ENCODE peak calls at places on chromosomes 12 and 14, in ten cellular contexts. Q is astrocyte, Y is heart right ventricle, X is HepG2, E is stomach, T is osteoblast, M is SK-N-SH, A is ascending aorta, G is ovary, S is uterus. P is an unnamed sample. For H3K4me1, the result is how much of the 10 kb centered on the place peaks cover.

GRCh38 chr12:100234591-100235304 is 32.1 kb downstream of the DEPDC4 start:
- DNase-seq in Q (peak), Y (no peak), X (peak), E (no peak), T (peak), M (peak), A (no peak), G (no peak), S (no peak), P (peak)

GRCh38 chr12:119594772-119595445 is 1.3 kb downstream of the TMEM233 start:
- DNase-seq in Q (peak), Y (peak), X (no peak), E (no peak), T (peak), M (peak), A (no peak), G (no peak), S (no peak), P (no peak)

GRCh38 chr14:71533396-71533795 is 398.8 kb upstream of the RGS6 start:
- DNase-seq in Q (peak), Y (no peak), X (no peak), E (no peak), T (peak), M (no peak), A (no peak), G (no peak), S (no peak), P (peak)

GRCh38 chr12:2776129-2776806 is 18.5 kb upstream of the FKBP4 start:
- DNase-seq in Q (no peak), Y (no peak), X (no peak), E (no peak), T (no peak), M (no peak), A (no peak), G (no peak), S (no peak), P (no peak)

GRCh38 chr12:45235087-45236025 is 19.5 kb downstream of the ANO6 start:
- DNase-seq in Q (peak), Y (no peak), X (peak), E (no peak), T (no peak), M (no peak), A (peak), G (peak), S (peak), P (peak)

GRCh38 chr14:85280074-85280473 is 249.9 kb upstream of the FLRT2 start:
- DNase-seq in Q (peak), Y (no peak), X (no peak), E (no peak), T (no peak), M (no peak), A (no peak), G (no peak), S (no peak), P (no peak)

GRCh38 chr12:132955933-132956725 is at the start of gene ZNF605:
- DNase-seq in Q (peak), Y (peak), X (peak), E (peak), T (peak), M (peak), A (peak), G (peak), S (peak), P (peak)

GRCh38 chr12:57148469-57149308 is 1.3 kb upstream of the LRP1-AS start:
- DNase-seq in Q (no peak), Y (peak), X (peak), E (peak), T (peak), M (no peak), A (peak), G (peak), S (peak), P (peak)

GRCh38 chr14:22545842-22546721 is 42.9 kb downstream of the DAD1 start:
- DNase-seq in Q (peak), Y (no peak), X (no peak), E (no peak), T (peak), M (no peak), A (peak), G (no peak), S (peak), P (peak)

GRCh38 chr12:121590476-121591143 is 9.8 kb upstream of the KDM2B start:
- DNase-seq in Q (peak), Y (no peak), X (peak), E (no peak), T (peak), M (no peak), A (no peak), G (no peak), S (peak), P (no peak)

GRCh38 chr14:75566752-75567151 is 11.7 kb upstream of the FLVCR2 start:
- DNase-seq in Q (no peak), Y (no peak), X (no peak), E (no peak), T (no peak), M (no peak), A (no peak), G (no peak), S (no peak), P (no peak)

GRCh38 chr12:49121047-49121696 is 10.0 kb downstream of the TUBA1B start:
- DNase-seq in Q (peak), Y (no peak), X (peak), E (peak), T (peak), M (peak), A (no peak), G (peak), S (peak), P (peak)

GRCh38 chr14:39368261-39368959 is 63.8 kb downstream of the FBXO33 start:
- DNase-seq in Q (peak), Y (peak), X (peak), E (peak), T (peak), M (peak), A (no peak), G (peak), S (peak), P (peak)

GRCh38 chr14:92613008-92613658 is 99.6 kb downstream of the RIN3 start:
- DNase-seq in Q (peak), Y (peak), X (peak), E (no peak), T (no peak), M (peak), A (no peak), G (no peak), S (no peak), P (peak)

GRCh38 chr14:52010173-52010693 is 20.9 kb downstream of the RTRAF start:
- DNase-seq in Q (no peak), Y (no peak), X (no peak), E (no peak), T (no peak), M (no peak), A (no peak), G (no peak), S (no peak), P (no peak)

GRCh38 chr12:79706156-79706555 is 15.4 kb upstream of the PAWR start:
- DNase-seq in Q (no peak), Y (no peak), X (no peak), E (no peak), T (no peak), M (no peak), A (no peak), G (no peak), S (no peak), P (no peak)

GRCh38 chr14:31457665-31458659 is 656 bp upstream of the DTD2 start:
- DNase-seq in Q (no peak), Y (no peak), X (peak), E (no peak), T (no peak), M (no peak), A (no peak), G (no peak), S (no peak), P (peak)

GRCh38 chr14:102775855-102776760 is 1.1 kb upstream of the TRAF3 start:
- DNase-seq in Q (peak), Y (no peak), X (peak), E (peak), T (peak), M (no peak), A (no peak), G (peak), S (peak), P (peak)

GRCh38 chr14:31106768-31107167 is 80.6 kb upstream of the STRN3 start:
- DNase-seq in Q (peak), Y (no peak), X (no peak), E (no peak), T (peak), M (no peak), A (no peak), G (no peak), S (no peak), P (no peak)

GRCh38 chr12:79006306-79006705 is 141.7 kb downstream of the SYT1 start:
- DNase-seq in Q (peak), Y (no peak), X (no peak), E (no peak), T (peak), M (no peak), A (no peak), G (no peak), S (no peak), P (peak)

GRCh38 chr12:45688188-45688587 is 41.3 kb upstream of the ARID2 start:
- DNase-seq in Q (no peak), Y (no peak), X (no peak), E (no peak), T (no peak), M (peak), A (no peak), G (no peak), S (no peak), P (peak)

GRCh38 chr12:51593539-51593938 is 2.5 kb downstream of the SCN8A start:
- DNase-seq in Q (peak), Y (no peak), X (peak), E (no peak), T (peak), M (no peak), A (no peak), G (no peak), S (no peak), P (peak)

GRCh38 chr14:91329615-91330014 is 85.1 kb upstream of the GPR68 start:
- DNase-seq in Q (no peak), Y (no peak), X (no peak), E (no peak), T (peak), M (no peak), A (no peak), G (no peak), S (no peak), P (no peak)
- H3K4me1 ChIP-seq in Q (under half), Y (under half), X (under half), E (under half), T (under half), M (under half), A (under half), G (under half), S (under half), P (under half)

GRCh38 chr14:67357583-67358354 is 1.8 kb downstream of the ATP6V1D start:
- DNase-seq in Q (peak), Y (no peak), X (no peak), E (no peak), T (no peak), M (no peak), A (no peak), G (no peak), S (no peak), P (no peak)

GRCh38 chr14:67359775-67360468 is at the start of the genes ATP6V1D and EIF2S1:
- DNase-seq in Q (peak), Y (peak), X (peak), E (peak), T (peak), M (peak), A (peak), G (peak), S (peak), P (peak)

GRCh38 chr14:67360469-67361206 is 510 bp downstream of the EIF2S1 start:
- DNase-seq in Q (no peak), Y (no peak), X (peak), E (no peak), T (no peak), M (no peak), A (no peak), G (no peak), S (no peak), P (no peak)

GRCh38 chr14:67359319-67359774 is 257 bp downstream of the ATP6V1D start:
- DNase-seq in Q (peak), Y (peak), X (peak), E (no peak), T (no peak), M (no peak), A (peak), G (no peak), S (no peak), P (peak)

GRCh38 chr14:67358914-67359313 is 690 bp downstream of the ATP6V1D start:
- DNase-seq in Q (no peak), Y (no peak), X (no peak), E (no peak), T (no peak), M (no peak), A (no peak), G (no peak), S (no peak), P (peak)
- H3K4me1 ChIP-seq in Q (under half), Y (under half), X (under half), E (half or more), T (under half), M (under half), A (under half), G (under half), S (under half), P (half or more)

GRCh38 chr12:94621662-94622359 is 28.5 kb downstream of the TMCC3 start:
- DNase-seq in Q (peak), Y (no peak), X (no peak), E (no peak), T (peak), M (no peak), A (no peak), G (no peak), S (no peak), P (no peak)

GRCh38 chr12:94616217-94616729 is 34.1 kb downstream of the TMCC3 start:
- DNase-seq in Q (no peak), Y (peak), X (no peak), E (peak), T (no peak), M (no peak), A (no peak), G (no peak), S (no peak), P (no peak)

GRCh38 chr12:94617101-94617500 is 33.3 kb downstream of the TMCC3 start:
- DNase-seq in Q (no peak), Y (no peak), X (no peak), E (no peak), T (no peak), M (no peak), A (no peak), G (no peak), S (no peak), P (no peak)

GRCh38 chr12:94620611-94621010 is 29.7 kb downstream of the TMCC3 start:
- DNase-seq in Q (no peak), Y (no peak), X (peak), E (no peak), T (no peak), M (no peak), A (no peak), G (no peak), S (no peak), P (no peak)

GRCh38 chr12:94618995-94619695 is 31.2 kb downstream of the TMCC3 start:
- DNase-seq in Q (peak), Y (no peak), X (no peak), E (no peak), T (peak), M (no peak), A (no peak), G (no peak), S (no peak), P (peak)
- H3K4me1 ChIP-seq in Q (under half), Y (under half), X (under half), E (under half), T (under half), M (under half), A (under half), G (under half), S (under half), P (under half)

GRCh38 chr12:96215933-96216273 is 21.7 kb downstream of the ELK3 start:
- DNase-seq in Q (no peak), Y (no peak), X (no peak), E (no peak), T (no peak), M (no peak), A (peak), G (no peak), S (no peak), P (no peak)

GRCh38 chr12:96220902-96221301 is 26.7 kb downstream of the ELK3 start:
- DNase-seq in Q (peak), Y (peak), X (no peak), E (no peak), T (peak), M (no peak), A (peak), G (no peak), S (no peak), P (no peak)

GRCh38 chr12:96218989-96219678 is 25.0 kb downstream of the ELK3 start:
- DNase-seq in Q (no peak), Y (no peak), X (peak), E (no peak), T (no peak), M (no peak), A (peak), G (no peak), S (no peak), P (no peak)

GRCh38 chr12:96221391-96221790 is 27.2 kb downstream of the ELK3 start:
- DNase-seq in Q (no peak), Y (no peak), X (no peak), E (no peak), T (no peak), M (no peak), A (no peak), G (no peak), S (no peak), P (no peak)

GRCh38 chr12:96219700-96220206 is 25.6 kb downstream of the ELK3 start:
- DNase-seq in Q (peak), Y (no peak), X (peak), E (no peak), T (peak), M (peak), A (peak), G (no peak), S (no peak), P (peak)
- H3K4me1 ChIP-seq in Q (half or more), Y (under half), X (half or more), E (under half), T (under half), M (under half), A (under half), G (under half), S (under half), P (under half)

DNA sequence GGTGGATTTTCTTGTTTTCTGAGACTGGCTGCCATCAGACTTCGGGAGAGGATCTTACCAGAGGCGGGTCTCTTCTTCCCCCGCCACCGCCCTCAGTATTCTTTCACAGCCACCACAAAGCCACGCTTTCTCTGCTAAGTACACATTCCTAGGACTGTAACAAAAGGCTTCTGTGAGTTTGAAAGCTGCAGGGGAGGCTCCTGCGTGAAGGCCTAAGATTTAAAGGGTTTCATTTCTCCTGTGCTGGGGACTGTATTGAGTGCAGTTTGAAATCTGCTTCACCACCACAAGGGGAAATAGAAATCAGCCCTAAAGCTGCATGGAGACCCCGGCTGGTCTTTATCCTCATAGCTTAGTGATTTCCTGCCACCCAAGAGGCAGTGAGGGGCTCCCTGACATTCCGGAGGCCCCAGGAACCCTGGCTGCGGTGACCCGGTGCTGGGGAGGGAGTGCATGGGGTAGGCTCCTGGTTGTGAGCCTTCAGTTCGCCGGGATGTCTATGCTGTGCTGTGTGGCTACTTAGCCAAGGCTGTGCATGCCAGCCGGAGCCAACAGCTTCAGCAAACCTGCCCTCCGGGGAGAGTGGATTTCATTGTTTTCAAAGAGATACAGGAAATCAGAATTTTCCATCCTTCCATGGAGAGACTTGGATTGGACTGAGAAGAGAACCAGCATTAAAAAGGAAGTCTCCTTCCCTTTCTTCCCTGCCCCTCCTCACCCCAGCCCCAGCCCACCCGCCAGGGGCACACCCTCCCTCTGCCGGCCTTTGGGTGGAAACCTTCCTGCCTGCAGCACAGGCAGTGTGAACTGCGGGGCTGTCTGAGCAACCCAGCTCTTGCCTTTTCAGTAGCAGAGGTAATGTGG is 163.3 kb downstream of the ETV6 start:
- DNase-seq in Q (no peak), Y (peak), X (peak), E (no peak), T (peak), M (peak), A (no peak), G (no peak), S (no peak), P (peak)
- H3K4me1 ChIP-seq in Q (under half), Y (under half), X (under half), E (under half), T (under half), M (under half), A (under half), G (under half), S (under half), P (under half)

GRCh38 chr12:124402281-124403066 is 107.6 kb downstream of the RFLNA start:
- DNase-seq in Q (no peak), Y (no peak), X (no peak), E (no peak), T (no peak), M (no peak), A (no peak), G (no peak), S (no peak), P (no peak)

GRCh38 chr12:124403273-124403672 is 108.4 kb downstream of the RFLNA start:
- DNase-seq in Q (no peak), Y (peak), X (no peak), E (no peak), T (no peak), M (no peak), A (no peak), G (peak), S (peak), P (no peak)

GRCh38 chr12:124405592-124405991 is 110.7 kb downstream of the RFLNA start:
- DNase-seq in Q (no peak), Y (no peak), X (no peak), E (no peak), T (no peak), M (no peak), A (no peak), G (no peak), S (no peak), P (no peak)

GRCh38 chr12:124405151-124405550 is 110.3 kb downstream of the RFLNA start:
- DNase-seq in Q (no peak), Y (no peak), X (no peak), E (no peak), T (no peak), M (no peak), A (no peak), G (no peak), S (no peak), P (no peak)

DNA sequence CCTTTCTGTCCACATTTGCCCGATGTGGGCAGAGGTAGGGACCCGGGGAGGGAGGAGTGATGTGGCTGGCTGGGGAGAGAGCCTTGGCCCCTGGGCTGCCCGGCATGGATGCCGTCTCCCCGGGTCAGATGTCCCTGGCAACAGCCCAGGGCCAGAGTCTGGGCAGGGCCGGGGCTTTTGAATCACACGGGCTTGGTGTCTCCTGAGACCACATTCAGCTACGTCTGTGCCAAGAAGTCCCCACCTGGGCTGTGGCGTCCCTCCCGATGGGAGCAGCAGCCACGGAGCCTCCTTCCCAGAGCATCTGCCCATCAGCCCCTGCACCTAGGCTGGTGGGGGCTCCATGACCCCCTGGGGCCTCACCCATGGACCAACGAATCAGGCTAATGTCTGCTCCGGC is 109.3 kb downstream of the RFLNA start:
- DNase-seq in Q (no peak), Y (no peak), X (no peak), E (no peak), T (peak), M (no peak), A (no peak), G (peak), S (no peak), P (no peak)
- H3K4me1 ChIP-seq in Q (under half), Y (under half), X (under half), E (under half), T (under half), M (under half), A (under half), G (under half), S (under half), P (under half)

P was measured in adipocyte.